ENCODE peak calls at places on chromosomes 7 and 10, in ten cellular contexts. W is mesothelial cell of epicardium; L is H54; D is stimulated activated CD4-positive, alpha-beta T cell treated with anti-CD3 and anti-CD28 coated beads, TNF-alpha, amount 100 ng/mL, for 4 hours; J is COR-L47; H is mucosa of descending colon; M is stimulated activated CD8-positive, alpha-beta memory T cell treated with anti-CD3 and anti-CD28 coated beads, Interleukin-15, amount 100 ng/mL, for 24 hours; C is activated CD8-positive, alpha-beta memory T cell treated with anti-CD3 and anti-CD28 coated beads, Interleukin-2, amount 50 U/mL, for 48 hours; P is activated T-cell treated with anti-CD3 and anti-CD28 coated beads, Interleukin-2, amount 50 U/mL, for 4 hours; X is coronary artery. R is an unnamed sample.

GRCh38 chr7:98286701-98287485 is 5.4 kb downstream of the BRI3 start:
- DNase-seq in W (no peak), L (no peak), D (no peak), J (no peak), H (no peak), M (no peak), C (no peak), P (no peak), X (no peak), R (no peak)

GRCh38 chr7:74573499-74573898 is 84.0 kb upstream of the GTF2I start:
- DNase-seq in W (no peak), L (no peak), D (no peak), J (no peak), H (no peak), M (no peak), C (no peak), P (no peak), X (no peak), R (no peak)

GRCh38 chr10:2541176-2541575 is 526.2 kb upstream of the PFKP start:
- DNase-seq in W (no peak), L (no peak), D (no peak), J (no peak), H (no peak), M (no peak), C (no peak), P (no peak), X (no peak), R (no peak)

GRCh38 chr7:88169717-88170320 is 50.0 kb downstream of the SRI start:
- DNase-seq in W (no peak), L (no peak), D (no peak), J (peak), H (no peak), M (no peak), C (no peak), P (no peak), X (no peak), R (peak)

GRCh38 chr10:97782455-97783228 is 10.8 kb upstream of the SFRP5 start:
- DNase-seq in W (no peak), L (no peak), D (no peak), J (no peak), H (no peak), M (no peak), C (no peak), P (no peak), X (no peak), R (no peak)

GRCh38 chr7:76142861-76143260 is 58.8 kb upstream of the SRRM3 start:
- DNase-seq in W (no peak), L (no peak), D (no peak), J (no peak), H (no peak), M (no peak), C (no peak), P (no peak), X (no peak), R (no peak)

GRCh38 chr10:118980135-118980865 is 49.2 kb upstream of the NANOS1 start:
- DNase-seq in W (no peak), L (no peak), D (no peak), J (no peak), H (no peak), M (no peak), C (no peak), P (no peak), X (peak), R (no peak)

GRCh38 chr7:109864263-109864662 is 1226.7 kb upstream of the LRRN3 start:
- DNase-seq in W (no peak), L (no peak), D (no peak), J (no peak), H (no peak), M (no peak), C (no peak), P (no peak), X (no peak), R (no peak)

GRCh38 chr10:10816453-10816852 is 201.2 kb upstream of the CELF2 start:
- DNase-seq in W (no peak), L (no peak), D (no peak), J (no peak), H (no peak), M (no peak), C (no peak), P (no peak), X (no peak), R (no peak)

GRCh38 chr7:30136339-30136738 is 1.6 kb downstream of the MTURN start:
- DNase-seq in W (no peak), L (no peak), D (no peak), J (no peak), H (peak), M (no peak), C (no peak), P (no peak), X (no peak), R (peak)

GRCh38 chr10:25575343-25575742 is 358.7 kb upstream of the MYO3A start:
- DNase-seq in W (no peak), L (no peak), D (no peak), J (no peak), H (no peak), M (no peak), C (no peak), P (no peak), X (no peak), R (no peak)

GRCh38 chr10:79262131-79262530 is 85.1 kb upstream of the PPIF start:
- DNase-seq in W (no peak), L (no peak), D (no peak), J (no peak), H (no peak), M (no peak), C (no peak), P (no peak), X (no peak), R (no peak)

GRCh38 chr10:12844796-12845524 is 156.6 kb downstream of the CCDC3 start:
- DNase-seq in W (peak), L (peak), D (no peak), J (no peak), H (no peak), M (no peak), C (no peak), P (no peak), X (no peak), R (no peak)

GRCh38 chr7:151339651-151340377 is 1.8 kb upstream of the NUB1 start:
- DNase-seq in W (no peak), L (no peak), D (no peak), J (no peak), H (no peak), M (no peak), C (no peak), P (no peak), X (no peak), R (no peak)

GRCh38 chr10:27744478-27745379 is 890 bp downstream of the MKX start:
- DNase-seq in W (peak), L (peak), D (peak), J (no peak), H (no peak), M (no peak), C (peak), P (peak), X (peak), R (no peak)

GRCh38 chr7:151304856-151305255 is 36.8 kb upstream of the NUB1 start:
- DNase-seq in W (no peak), L (no peak), D (no peak), J (peak), H (no peak), M (no peak), C (peak), P (no peak), X (peak), R (peak)

GRCh38 chr10:98303569-98303968 is 35.6 kb upstream of the LOXL4 start:
- DNase-seq in W (no peak), L (no peak), D (no peak), J (no peak), H (no peak), M (no peak), C (no peak), P (no peak), X (no peak), R (no peak)

GRCh38 chr10:35533565-35533964 is 71.6 kb upstream of the GJD4 start:
- DNase-seq in W (no peak), L (no peak), D (no peak), J (peak), H (no peak), M (no peak), C (no peak), P (no peak), X (no peak), R (no peak)

GRCh38 chr10:101889256-101890210 is 45.9 kb upstream of the KCNIP2 start:
- DNase-seq in W (peak), L (peak), D (peak), J (peak), H (no peak), M (peak), C (peak), P (peak), X (no peak), R (peak)

GRCh38 chr7:4550117-4550516 is 132.0 kb upstream of the FOXK1 start:
- DNase-seq in W (no peak), L (no peak), D (no peak), J (no peak), H (no peak), M (no peak), C (no peak), P (no peak), X (no peak), R (no peak)